ENCODE peak calls at places on chromosomes 7 and 10, in six cellular contexts. W is B cell, I is tibial artery, T is cardiac fibroblast, K is fibroblast of villous mesenchyme, M is RWPE1. U is an unnamed sample.

GRCh38 chr7:89798599-89798996 is 355.7 kb upstream of the STEAP1 start:
- DNase-seq in W (no peak), M (no peak), T (no peak), I (no peak), K (no peak), U (no peak)

GRCh38 chr7:27181795-27182275 is 3.2 kb downstream of the HOXA11 start:
- DNase-seq in T (no peak), K (peak), I (peak), M (no peak), W (no peak), U (no peak)

GRCh38 chr10:124005991-124006392 is 87.4 kb downstream of the CHST15 start:
- DNase-seq in W (no peak), M (no peak), I (no peak), T (no peak), K (peak), U (no peak)

GRCh38 chr10:73875139-73875475 is 752 bp upstream of the CAMK2G start:
- DNase-seq in T (no peak), W (peak), K (no peak), M (no peak), I (no peak), U (no peak)

GRCh38 chr7:2450198-2451107 is 25.7 kb downstream of the GRIFIN start:
- DNase-seq in T (no peak), M (no peak), W (no peak), K (no peak), I (no peak), U (no peak)

GRCh38 chr7:131111-132094 is 61.0 kb upstream of the FAM20C start:
- DNase-seq in W (no peak), I (peak), T (peak), K (no peak), M (no peak), U (no peak)

GRCh38 chr10:101453791-101454718 is 100.1 kb downstream of the BTRC start:
- DNase-seq in W (no peak), K (peak), I (no peak), T (peak), M (no peak), U (no peak)

GRCh38 chr7:133836666-133837065 is 290.5 kb upstream of the LRGUK start:
- DNase-seq in I (no peak), T (no peak), W (no peak), M (no peak), K (no peak), U (no peak)

GRCh38 chr7:101553771-101554445 is 75.2 kb downstream of the MYL10 start:
- DNase-seq in M (no peak), I (peak), T (no peak), W (peak), K (no peak), U (no peak)

GRCh38 chr10:132665946-132666732 is 119.8 kb downstream of the NKX6-2 start:
- DNase-seq in T (peak), I (no peak), W (no peak), K (peak), M (peak), U (peak)

GRCh38 chr7:6615853-6616555 is 594 bp downstream of the ZNF853 start:
- DNase-seq in W (peak), K (no peak), T (no peak), M (no peak), I (no peak), U (no peak)

GRCh38 chr10:60425392-60426110 is 35.9 kb upstream of the ANK3 start:
- DNase-seq in M (no peak), W (no peak), K (no peak), I (no peak), T (peak), U (peak)

GRCh38 chr10:52740913-52741675 is 31.5 kb downstream of the MBL2 start:
- DNase-seq in M (peak), I (no peak), K (peak), T (peak), W (no peak), U (peak)

GRCh38 chr7:24907311-24907886 is 72.6 kb downstream of the OSBPL3 start:
- DNase-seq in M (peak), W (no peak), K (peak), T (peak), I (no peak), U (peak)

GRCh38 chr7:875051-875450 is 1.3 kb upstream of the GET4 start:
- DNase-seq in W (no peak), K (no peak), T (no peak), I (no peak), M (no peak), U (no peak)

GRCh38 chr10:78458983-78459638 is 425.4 kb downstream of the RPS24 start:
- DNase-seq in I (no peak), W (no peak), K (peak), T (peak), M (no peak), U (peak)

GRCh38 chr10:11448190-11448544 is 163.3 kb downstream of the USP6NL start:
- DNase-seq in M (no peak), W (no peak), T (no peak), K (no peak), I (no peak), U (no peak)

DNA sequence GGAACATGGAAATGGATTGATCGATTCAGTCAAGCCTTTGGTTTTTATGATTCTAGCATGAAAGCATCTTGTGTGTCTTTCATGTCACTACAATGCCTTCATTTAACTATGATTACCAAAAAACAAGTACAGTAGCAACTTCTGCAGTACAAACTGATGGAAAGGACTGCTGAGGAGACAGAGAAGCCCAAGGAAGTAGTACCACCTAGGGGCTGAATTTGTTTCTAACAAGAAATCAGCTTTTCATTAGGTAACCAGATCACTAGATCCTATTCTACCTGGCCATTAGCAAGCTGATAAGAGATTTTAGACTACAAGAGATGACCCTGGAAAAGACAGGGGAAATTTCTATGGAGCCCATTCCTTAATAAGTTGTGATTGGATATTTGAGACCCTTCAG is 3.2 kb upstream of the IFIT1 start:
- DNase-seq in W (no peak), T (peak), K (peak), M (peak), I (no peak), U (peak)
- TF ChIP-seq CTCF in W (peak), T (peak), K (peak), M (peak), I (peak), U (peak)

GRCh38 chr7:151696738-151697514 is 177.2 kb upstream of the RHEB start:
- DNase-seq in W (no peak), K (peak), T (no peak), I (no peak), M (peak), U (peak)
- TF ChIP-seq CTCF in W (no peak), K (no peak), T (no peak), I (no peak), M (no peak), U (no peak)

GRCh38 chr10:122056431-122057094 is 67.6 kb downstream of the TACC2 start:
- DNase-seq in K (no peak), M (peak), I (peak), W (no peak), T (no peak), U (peak)

GRCh38 chr10:122055252-122055651 is 66.3 kb downstream of the TACC2 start:
- DNase-seq in W (no peak), K (no peak), M (no peak), T (no peak), I (no peak), U (no peak)

GRCh38 chr10:122053314-122053713 is 64.4 kb downstream of the TACC2 start:
- DNase-seq in M (no peak), K (no peak), I (peak), T (no peak), W (no peak), U (no peak)

GRCh38 chr10:122052702-122053101 is 63.7 kb downstream of the TACC2 start:
- DNase-seq in T (no peak), I (peak), M (peak), K (no peak), W (no peak), U (peak)

GRCh38 chr10:122054046-122055025 is 65.4 kb downstream of the TACC2 start:
- DNase-seq in W (no peak), T (peak), K (peak), I (peak), M (peak), U (peak)
- TF ChIP-seq CTCF in W (no peak), T (peak), K (peak), I (peak), M (peak), U (peak)

GRCh38 chr10:85293483-85293882 is 965.1 kb downstream of the CCSER2 start:
- DNase-seq in M (no peak), K (no peak), W (no peak), I (no peak), T (no peak), U (peak)
- TF ChIP-seq CTCF in M (no peak), K (no peak), W (no peak), I (no peak), T (no peak), U (no peak)

GRCh38 chr7:55164527-55164926 is 145.7 kb downstream of the EGFR start:
- DNase-seq in T (no peak), K (no peak), W (no peak), I (no peak), M (no peak), U (no peak)

GRCh38 chr7:55161154-55161687 is 142.4 kb downstream of the EGFR start:
- DNase-seq in I (no peak), M (no peak), W (no peak), K (no peak), T (no peak), U (no peak)

GRCh38 chr7:55163733-55164132 is 144.9 kb downstream of the EGFR start:
- DNase-seq in I (no peak), T (no peak), W (no peak), K (no peak), M (no peak), U (no peak)

GRCh38 chr7:55162476-55162875 is 143.7 kb downstream of the EGFR start:
- DNase-seq in I (no peak), W (no peak), K (no peak), T (no peak), M (no peak), U (no peak)

GRCh38 chr7:55165176-55165861 is 146.5 kb downstream of the EGFR start:
- DNase-seq in W (no peak), I (no peak), K (no peak), M (no peak), T (no peak), U (no peak)
- TF ChIP-seq CTCF in W (no peak), I (no peak), K (no peak), M (no peak), T (no peak), U (no peak)

GRCh38 chr10:46068905-46069304 is 22.8 kb upstream of the MSMB start:
- DNase-seq in M (no peak), K (no peak), T (no peak), I (no peak), W (no peak), U (no peak)

GRCh38 chr10:46070749-46071148 is 24.7 kb upstream of the MSMB start:
- DNase-seq in T (no peak), W (no peak), I (no peak), K (no peak), M (no peak), U (no peak)

GRCh38 chr10:46068117-46068516 is 22.0 kb upstream of the MSMB start:
- DNase-seq in K (no peak), I (no peak), W (no peak), T (no peak), M (no peak), U (no peak)

GRCh38 chr10:46073564-46073963 is 27.5 kb upstream of the MSMB start:
- DNase-seq in K (no peak), I (no peak), T (no peak), M (no peak), W (no peak), U (no peak)

DNA sequence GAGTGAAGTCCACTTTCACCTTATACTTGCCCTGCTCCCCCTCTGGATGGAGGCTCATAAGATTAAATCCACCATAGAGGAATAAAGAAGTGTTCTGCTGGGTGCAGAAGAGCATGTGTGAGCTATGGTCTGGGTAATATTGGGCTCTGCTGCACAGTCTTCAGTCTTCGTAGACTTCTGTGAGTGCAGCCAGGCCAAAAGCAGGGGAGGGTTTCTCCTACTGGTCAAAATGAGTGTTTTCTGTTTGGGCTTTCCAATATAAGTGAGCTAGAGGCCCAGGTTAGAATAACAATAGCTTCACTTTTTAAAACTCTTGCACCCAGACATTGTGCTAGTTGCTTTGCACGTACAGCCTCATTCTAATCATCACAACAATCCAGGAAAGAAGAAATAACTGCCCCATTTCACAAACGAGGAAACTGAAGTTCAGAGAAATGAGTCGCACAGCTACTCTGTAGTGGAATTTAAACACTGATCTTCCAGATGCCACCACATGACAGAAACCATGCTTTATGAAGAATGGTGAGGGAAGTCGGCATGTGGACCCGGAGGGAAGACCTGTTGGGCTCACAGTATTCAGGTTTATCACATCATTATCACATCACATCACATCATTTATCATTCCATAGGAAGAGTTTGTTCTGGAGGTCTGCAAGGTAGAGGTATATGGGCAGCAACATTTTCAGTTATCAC is 23.8 kb upstream of the MSMB start:
- DNase-seq in T (no peak), K (no peak), I (no peak), M (no peak), W (no peak), U (no peak)
- TF ChIP-seq CTCF in T (no peak), K (no peak), I (no peak), M (no peak), W (no peak), U (no peak)

DNA sequence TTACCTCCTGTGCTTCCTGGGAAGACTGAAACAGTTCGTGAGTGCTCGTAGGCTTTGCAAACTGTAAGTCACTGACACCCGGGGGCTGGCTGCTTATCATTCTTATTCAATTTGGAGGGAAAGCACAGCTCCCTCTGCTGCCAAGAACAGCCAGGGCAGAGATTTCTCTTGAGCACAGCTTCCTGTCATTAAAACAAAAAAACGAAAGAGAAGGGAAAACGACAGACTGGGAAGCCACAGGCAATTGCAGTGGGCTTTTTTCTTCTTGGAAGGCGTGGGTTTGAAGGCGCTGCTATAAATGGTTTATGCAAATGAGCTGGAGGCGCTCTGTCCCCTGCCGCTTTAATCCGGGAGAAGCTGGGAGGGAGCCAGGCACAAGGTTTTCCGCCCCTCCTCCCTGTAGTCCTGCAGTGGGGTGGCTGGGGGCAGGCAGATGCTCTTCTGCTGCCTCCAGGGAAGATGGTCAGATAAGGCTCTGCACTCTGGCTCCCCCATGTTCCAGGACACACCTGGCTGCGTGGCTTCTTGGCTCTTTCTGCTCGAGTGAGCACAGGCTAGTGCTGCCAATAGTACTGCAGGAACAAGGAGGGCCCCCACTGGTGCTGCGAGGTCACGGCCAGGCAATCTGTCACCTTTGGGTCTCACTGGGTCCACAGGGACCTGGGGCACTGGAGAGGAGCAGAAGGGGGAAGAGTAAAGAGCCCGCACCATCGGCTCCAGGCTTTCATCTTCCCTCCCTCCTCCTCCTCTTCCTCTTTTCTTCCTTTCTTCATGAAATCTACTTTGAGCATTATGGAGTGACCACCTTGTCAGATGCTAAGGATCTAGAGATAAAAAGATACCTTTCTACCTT is 49.5 kb downstream of the NEURL1 start:
- DNase-seq in W (peak), K (peak), M (no peak), T (peak), I (peak), U (peak)
- TF ChIP-seq CTCF in W (peak), K (peak), M (peak), T (peak), I (peak), U (peak)

DNA sequence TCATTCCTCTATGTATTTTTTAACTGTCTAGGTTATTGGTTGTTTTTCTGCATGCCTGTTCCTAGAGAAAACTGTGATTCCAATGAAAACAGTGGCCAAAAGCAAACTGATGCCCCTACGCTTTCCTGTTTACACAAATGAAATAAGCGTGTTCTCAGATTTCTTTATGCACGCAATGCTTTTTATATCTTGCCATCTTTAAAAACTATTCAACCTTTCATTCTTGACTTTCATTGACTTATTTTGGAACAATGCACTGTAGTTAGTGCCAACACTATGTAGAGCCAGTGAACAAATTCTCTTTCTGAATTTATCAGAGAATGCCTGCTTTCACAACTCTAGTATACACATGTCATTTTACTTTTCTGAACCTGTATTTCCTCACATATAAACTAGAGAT is 86.5 kb downstream of the CABCOCO1 start:
- DNase-seq in I (no peak), W (no peak), K (no peak), T (peak), M (no peak), U (no peak)
- TF ChIP-seq CTCF in I (no peak), W (no peak), K (no peak), T (no peak), M (no peak), U (no peak)